ENCODE peak calls at places on chromosomes 5 and 9, in six cellular contexts. X, F, M, K, Z and G are unnamed samples.
A peak's percentile ranks its signal among the peaks of the same experiment; 100 is the strongest.

GRCh38 chr9:99011161-99011709 is 67.5 kb downstream of the COL15A1 start:
- DNase-seq in X (no peak), F (no peak), M (no peak), K (no peak), Z (no peak), G (no peak)

GRCh38 chr9:134167530-134167931 is 3.2 kb upstream of the RNU6ATAC start:
- DNase-seq in X (no peak), Z (no peak), F (no peak), K (no peak), M (no peak), G (no peak)

GRCh38 chr5:128965011-128965637 is at the start of gene SLC27A6:
- DNase-seq in Z (no peak), K (no peak), X (no peak), F (no peak), M (no peak), G (no peak)

GRCh38 chr9:88388203-88388885 is at the start of gene SPIN1:
- DNase-seq in M (peak; percentile 55), K (no peak), F (peak; percentile 89), X (peak; percentile 65), Z (peak; percentile 95), G (no peak)

GRCh38 chr5:72633649-72634048 is 126.4 kb upstream of the ZNF366 start:
- DNase-seq in Z (no peak), F (no peak), M (no peak), K (no peak), X (peak; percentile 20), G (no peak)

GRCh38 chr9:75889577-75889976 is 896 bp upstream of the PCSK5 start:
- DNase-seq in F (no peak), K (no peak), X (no peak), M (no peak), Z (peak; percentile 19), G (no peak)

GRCh38 chr9:129962889-129963703 is 79.9 kb downstream of the FNBP1 start:
- DNase-seq in Z (peak; percentile 29), M (no peak), F (peak; percentile 78), X (no peak), K (no peak), G (no peak)

GRCh38 chr5:14197056-14197455 is 53.9 kb downstream of the TRIO start:
- DNase-seq in Z (no peak), F (no peak), X (no peak), M (no peak), K (no peak), G (no peak)

GRCh38 chr5:149046196-149046829 is 16.5 kb downstream of the SH3TC2 start:
- DNase-seq in X (no peak), Z (no peak), F (no peak), M (no peak), K (no peak), G (no peak)

GRCh38 chr9:133788819-133789733 is 50.9 kb upstream of the SARDH start:
- DNase-seq in M (peak; percentile 86), F (no peak), K (no peak), X (peak; percentile 66), Z (no peak), G (no peak)

GRCh38 chr5:179237770-179238627 is 107.3 kb downstream of the ADAMTS2 start:
- DNase-seq in K (no peak), Z (no peak), M (peak; percentile 7), F (no peak), X (no peak), G (no peak)

GRCh38 chr9:110125763-110126351 is 82.1 kb downstream of the C9orf152 start:
- DNase-seq in X (no peak), K (no peak), M (no peak), F (no peak), Z (no peak), G (no peak)

GRCh38 chr5:11494340-11494739 is 409.9 kb downstream of the CTNND2 start:
- DNase-seq in F (no peak), X (no peak), Z (no peak), M (no peak), K (no peak), G (no peak)

GRCh38 chr5:102713682-102714231 is 41.3 kb upstream of the PAM start:
- DNase-seq in M (no peak), X (no peak), Z (no peak), F (no peak), K (no peak), G (no peak)

GRCh38 chr5:103466494-103466893 is 96.1 kb downstream of the NUDT12 start:
- DNase-seq in K (no peak), F (no peak), X (no peak), Z (no peak), M (no peak), G (no peak)

GRCh38 chr5:103706939-103707682 is 144.5 kb upstream of the NUDT12 start:
- DNase-seq in K (no peak), F (no peak), M (no peak), Z (no peak), X (no peak), G (no peak)

GRCh38 chr5:9439651-9440292 is 106.1 kb downstream of the SEMA5A start:
- DNase-seq in K (no peak), M (no peak), Z (no peak), F (no peak), X (no peak), G (no peak)

GRCh38 chr5:9658726-9659125 is 28.6 kb upstream of the TAS2R1 start:
- DNase-seq in Z (no peak), X (no peak), K (no peak), M (no peak), F (no peak), G (no peak)

GRCh38 chr9:71676460-71676859 is 91.9 kb downstream of the CEMIP2 start:
- DNase-seq in K (no peak), F (no peak), M (no peak), X (no peak), Z (no peak), G (no peak)

GRCh38 chr5:59923465-59923864 is 29.9 kb upstream of the PDE4D start:
- DNase-seq in K (no peak), F (no peak), Z (peak; percentile 2), M (no peak), X (no peak), G (no peak)

GRCh38 chr5:141513627-141514329 is 24.9 kb downstream of the PCDHGC5 start:
- DNase-seq in K (no peak), F (peak; percentile 35), M (peak; percentile 56), Z (no peak), X (peak; percentile 91), G (no peak)

GRCh38 chr9:21995652-21996275 is 1.2 kb downstream of the CDKN2B-AS1 start:
- DNase-seq in F (no peak), X (no peak), K (no peak), Z (peak; percentile 42), M (no peak), G (no peak)

GRCh38 chr9:108997112-108997511 is 16.2 kb downstream of the CTNNAL1 start:
- DNase-seq in Z (no peak), X (no peak), M (no peak), K (no peak), F (no peak), G (no peak)

GRCh38 chr5:58922392-58923171 is 339.7 kb downstream of the RAB3C start:
- DNase-seq in Z (no peak), X (peak; percentile 20), K (no peak), M (peak; percentile 36), F (no peak), G (no peak)

GRCh38 chr5:103562453-103563157 is at the start of gene NUDT12:
- DNase-seq in Z (peak; percentile 69), K (peak; percentile 60), F (peak; percentile 47), M (peak; percentile 66), X (peak; percentile 81), G (no peak)

GRCh38 chr9:136689108-136689460 is 1.8 kb upstream of the AGPAT2 start:
- DNase-seq in Z (no peak), X (no peak), M (no peak), K (no peak), F (no peak), G (no peak)

GRCh38 chr9:37094751-37095150 is 25.6 kb upstream of the ZCCHC7 start:
- DNase-seq in K (no peak), Z (no peak), F (no peak), X (no peak), M (no peak), G (no peak)

GRCh38 chr9:126777733-126778132 is 27.1 kb upstream of the ZBTB43 start:
- DNase-seq in F (no peak), K (no peak), Z (no peak), M (no peak), X (no peak), G (no peak)